ENCODE peak calls at places on chromosomes 11 and 22, in six cellular contexts. One of them, this sample, is unnamed. For H3K9me3, the result is how much of the 10 kb centered on the place peaks cover.

GRCh38 chr22:30705710-30706651 is 11.3 kb downstream of the OSBP2 start:
- DNase-seq in uterus: no peak
- DNase-seq in CD8-positive, alpha-beta memory T cell: peak
- DNase-seq in body of pancreas: peak
- DNase-seq in K562: no peak
- DNase-seq in psoas muscle: no peak
- DNase-seq in this sample: no peak

GRCh38 chr22:30265851-30266444 is 703 bp downstream of the OSM start:
- DNase-seq in uterus: no peak
- DNase-seq in CD8-positive, alpha-beta memory T cell: peak
- DNase-seq in body of pancreas: peak
- DNase-seq in K562: peak
- DNase-seq in psoas muscle: peak
- DNase-seq in this sample: peak

GRCh38 chr11:65591939-65592814 is 3.4 kb downstream of the KCNK7 start:
- DNase-seq in uterus: no peak
- DNase-seq in CD8-positive, alpha-beta memory T cell: no peak
- DNase-seq in body of pancreas: peak
- DNase-seq in K562: no peak
- DNase-seq in psoas muscle: peak
- DNase-seq in this sample: no peak

GRCh38 chr11:108221401-108221800 is 1.0 kb downstream of the NPAT start:
- DNase-seq in uterus: no peak
- DNase-seq in CD8-positive, alpha-beta memory T cell: no peak
- DNase-seq in body of pancreas: no peak
- DNase-seq in K562: peak
- DNase-seq in psoas muscle: no peak
- DNase-seq in this sample: no peak

GRCh38 chr22:23286296-23286695 is 106.0 kb downstream of the BCR start:
- DNase-seq in uterus: no peak
- DNase-seq in CD8-positive, alpha-beta memory T cell: no peak
- DNase-seq in body of pancreas: no peak
- DNase-seq in K562: peak
- DNase-seq in psoas muscle: no peak
- DNase-seq in this sample: no peak

GRCh38 chr22:29342577-29343312 is 27.2 kb upstream of the RASL10A start:
- DNase-seq in uterus: no peak
- DNase-seq in CD8-positive, alpha-beta memory T cell: no peak
- DNase-seq in body of pancreas: peak
- DNase-seq in K562: peak
- DNase-seq in psoas muscle: no peak
- DNase-seq in this sample: no peak

GRCh38 chr22:23193420-23193819 is 13.1 kb downstream of the BCR start:
- DNase-seq in uterus: no peak
- DNase-seq in CD8-positive, alpha-beta memory T cell: no peak
- DNase-seq in body of pancreas: no peak
- DNase-seq in K562: no peak
- DNase-seq in psoas muscle: no peak
- DNase-seq in this sample: no peak

GRCh38 chr11:59767212-59767611 is 12.0 kb downstream of the STX3 start:
- DNase-seq in uterus: no peak
- DNase-seq in CD8-positive, alpha-beta memory T cell: peak
- DNase-seq in body of pancreas: peak
- DNase-seq in K562: peak
- DNase-seq in psoas muscle: no peak
- DNase-seq in this sample: no peak

GRCh38 chr22:24819487-24819886 is 13.5 kb downstream of the SGSM1 start:
- DNase-seq in uterus: no peak
- DNase-seq in CD8-positive, alpha-beta memory T cell: no peak
- DNase-seq in body of pancreas: no peak
- DNase-seq in K562: no peak
- DNase-seq in psoas muscle: no peak
- DNase-seq in this sample: no peak

GRCh38 chr11:117871160-117871559 is 5.3 kb downstream of the FXYD6 start:
- DNase-seq in uterus: no peak
- DNase-seq in CD8-positive, alpha-beta memory T cell: no peak
- DNase-seq in body of pancreas: no peak
- DNase-seq in K562: no peak
- DNase-seq in psoas muscle: no peak
- DNase-seq in this sample: no peak

GRCh38 chr22:47203554-47203991 is 441.1 kb downstream of the TBC1D22A start:
- DNase-seq in uterus: no peak
- DNase-seq in CD8-positive, alpha-beta memory T cell: no peak
- DNase-seq in body of pancreas: no peak
- DNase-seq in K562: no peak
- DNase-seq in psoas muscle: peak
- DNase-seq in this sample: no peak
- H3K9me3 ChIP-seq in uterus: under half
- H3K9me3 ChIP-seq in CD8-positive, alpha-beta memory T cell: under half
- H3K9me3 ChIP-seq in body of pancreas: under half
- H3K9me3 ChIP-seq in K562: under half
- H3K9me3 ChIP-seq in psoas muscle: under half
- H3K9me3 ChIP-seq in this sample: under half

GRCh38 chr11:35953081-35953480 is 9.2 kb downstream of the LDLRAD3 start:
- DNase-seq in uterus: no peak
- DNase-seq in CD8-positive, alpha-beta memory T cell: no peak
- DNase-seq in body of pancreas: peak
- DNase-seq in K562: no peak
- DNase-seq in psoas muscle: no peak
- DNase-seq in this sample: no peak

GRCh38 chr11:35955636-35956035 is 11.8 kb downstream of the LDLRAD3 start:
- DNase-seq in uterus: no peak
- DNase-seq in CD8-positive, alpha-beta memory T cell: no peak
- DNase-seq in body of pancreas: no peak
- DNase-seq in K562: no peak
- DNase-seq in psoas muscle: no peak
- DNase-seq in this sample: no peak

GRCh38 chr11:35951659-35952058 is 7.8 kb downstream of the LDLRAD3 start:
- DNase-seq in uterus: no peak
- DNase-seq in CD8-positive, alpha-beta memory T cell: no peak
- DNase-seq in body of pancreas: no peak
- DNase-seq in K562: no peak
- DNase-seq in psoas muscle: no peak
- DNase-seq in this sample: no peak

GRCh38 chr11:35950082-35950481 is 6.2 kb downstream of the LDLRAD3 start:
- DNase-seq in uterus: no peak
- DNase-seq in CD8-positive, alpha-beta memory T cell: no peak
- DNase-seq in body of pancreas: no peak
- DNase-seq in K562: no peak
- DNase-seq in psoas muscle: no peak
- DNase-seq in this sample: no peak

DNA sequence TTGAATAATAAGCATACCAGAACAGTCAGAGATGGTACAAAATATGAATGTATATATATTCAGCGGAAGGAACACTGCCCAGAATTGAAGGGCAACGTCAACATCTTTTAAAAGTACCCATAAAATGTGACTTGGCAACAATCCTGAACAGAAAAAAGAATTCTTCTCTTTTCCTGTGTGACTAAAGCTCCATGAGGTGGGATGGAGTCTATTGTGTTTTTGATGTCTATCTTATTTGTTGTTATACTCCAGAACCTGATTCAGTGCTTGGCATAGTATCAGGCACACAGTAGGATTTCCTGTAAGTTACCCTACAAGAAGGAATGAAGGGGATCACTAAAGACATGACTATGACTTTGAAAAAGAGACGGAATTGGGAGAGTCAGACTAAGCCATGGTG is 10.3 kb downstream of the LDLRAD3 start:
- DNase-seq in uterus: no peak
- DNase-seq in CD8-positive, alpha-beta memory T cell: no peak
- DNase-seq in body of pancreas: no peak
- DNase-seq in K562: no peak
- DNase-seq in psoas muscle: no peak
- DNase-seq in this sample: no peak
- H3K9me3 ChIP-seq in uterus: under half
- H3K9me3 ChIP-seq in CD8-positive, alpha-beta memory T cell: under half
- H3K9me3 ChIP-seq in body of pancreas: under half
- H3K9me3 ChIP-seq in K562: under half
- H3K9me3 ChIP-seq in psoas muscle: under half
- H3K9me3 ChIP-seq in this sample: under half

GRCh38 chr11:114604179-114604813 is 8.7 kb upstream of the NXPE4 start:
- DNase-seq in uterus: no peak
- DNase-seq in CD8-positive, alpha-beta memory T cell: no peak
- DNase-seq in body of pancreas: no peak
- DNase-seq in K562: no peak
- DNase-seq in psoas muscle: no peak
- DNase-seq in this sample: no peak
- H3K9me3 ChIP-seq in uterus: under half
- H3K9me3 ChIP-seq in CD8-positive, alpha-beta memory T cell: under half
- H3K9me3 ChIP-seq in body of pancreas: under half
- H3K9me3 ChIP-seq in K562: under half
- H3K9me3 ChIP-seq in psoas muscle: under half
- H3K9me3 ChIP-seq in this sample: under half

GRCh38 chr22:48599346-48599745 is 1228.3 kb downstream of the BRD1 start:
- DNase-seq in uterus: no peak
- DNase-seq in CD8-positive, alpha-beta memory T cell: no peak
- DNase-seq in body of pancreas: no peak
- DNase-seq in K562: no peak
- DNase-seq in psoas muscle: no peak
- DNase-seq in this sample: no peak

GRCh38 chr22:48602805-48603518 is 1224.7 kb downstream of the BRD1 start:
- DNase-seq in uterus: no peak
- DNase-seq in CD8-positive, alpha-beta memory T cell: no peak
- DNase-seq in body of pancreas: no peak
- DNase-seq in K562: no peak
- DNase-seq in psoas muscle: no peak
- DNase-seq in this sample: no peak

GRCh38 chr22:48603621-48604320 is 1223.9 kb downstream of the BRD1 start:
- DNase-seq in uterus: no peak
- DNase-seq in CD8-positive, alpha-beta memory T cell: no peak
- DNase-seq in body of pancreas: no peak
- DNase-seq in K562: no peak
- DNase-seq in psoas muscle: no peak
- DNase-seq in this sample: no peak

GRCh38 chr22:48600171-48600570 is 1227.5 kb downstream of the BRD1 start:
- DNase-seq in uterus: no peak
- DNase-seq in CD8-positive, alpha-beta memory T cell: no peak
- DNase-seq in body of pancreas: no peak
- DNase-seq in K562: no peak
- DNase-seq in psoas muscle: no peak
- DNase-seq in this sample: no peak

DNA sequence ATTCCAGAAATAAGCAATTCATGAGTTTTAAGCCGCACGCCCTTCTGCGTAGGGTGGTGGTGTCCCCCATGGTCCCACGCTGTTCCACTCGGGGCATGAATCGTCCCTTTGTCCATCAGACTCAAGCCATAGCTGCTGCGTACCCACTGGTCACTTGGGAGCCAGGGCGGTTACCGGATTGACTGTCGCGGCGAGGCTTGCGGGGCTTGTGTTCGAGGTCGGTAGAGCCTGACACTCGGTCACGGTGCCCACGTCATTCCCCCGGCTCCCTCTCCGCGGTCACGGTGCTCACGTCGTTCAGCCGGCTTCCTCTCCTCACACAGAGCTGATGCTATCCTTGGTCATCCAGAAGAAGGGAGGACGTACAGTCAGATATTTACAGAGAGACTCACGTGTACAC is 1227.0 kb downstream of the BRD1 start:
- DNase-seq in uterus: no peak
- DNase-seq in CD8-positive, alpha-beta memory T cell: no peak
- DNase-seq in body of pancreas: no peak
- DNase-seq in K562: no peak
- DNase-seq in psoas muscle: no peak
- DNase-seq in this sample: no peak
- H3K9me3 ChIP-seq in uterus: under half
- H3K9me3 ChIP-seq in CD8-positive, alpha-beta memory T cell: under half
- H3K9me3 ChIP-seq in body of pancreas: under half
- H3K9me3 ChIP-seq in K562: under half
- H3K9me3 ChIP-seq in psoas muscle: under half
- H3K9me3 ChIP-seq in this sample: under half

GRCh38 chr11:133978816-133979215 is 22.0 kb upstream of the IGSF9B start:
- DNase-seq in uterus: no peak
- DNase-seq in CD8-positive, alpha-beta memory T cell: no peak
- DNase-seq in body of pancreas: no peak
- DNase-seq in K562: no peak
- DNase-seq in psoas muscle: no peak
- DNase-seq in this sample: no peak
- H3K9me3 ChIP-seq in uterus: under half
- H3K9me3 ChIP-seq in CD8-positive, alpha-beta memory T cell: under half
- H3K9me3 ChIP-seq in body of pancreas: under half
- H3K9me3 ChIP-seq in K562: under half
- H3K9me3 ChIP-seq in psoas muscle: under half
- H3K9me3 ChIP-seq in this sample: under half

DNA sequence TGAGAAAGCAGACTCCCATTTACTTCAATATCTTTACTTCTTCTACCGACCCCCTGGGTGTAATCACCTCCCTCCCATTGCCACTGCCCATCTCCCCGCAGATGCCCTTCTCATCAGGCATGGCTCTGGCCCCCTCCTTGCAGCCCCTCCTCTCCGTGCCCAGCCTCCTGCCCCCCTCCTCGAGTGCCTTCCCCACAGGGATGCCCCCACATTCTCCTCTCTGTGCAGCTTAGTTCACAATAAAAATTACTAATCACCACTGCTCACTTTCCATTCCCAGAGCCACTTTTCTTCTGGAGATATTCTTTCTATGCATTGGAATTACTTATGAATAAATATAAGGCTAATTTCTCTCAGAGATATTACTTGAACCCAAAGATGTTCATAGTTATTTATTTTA is 22.1 kb downstream of the IFITM10 start:
- DNase-seq in uterus: no peak
- DNase-seq in CD8-positive, alpha-beta memory T cell: no peak
- DNase-seq in body of pancreas: no peak
- DNase-seq in K562: no peak
- DNase-seq in psoas muscle: no peak
- DNase-seq in this sample: no peak
- H3K9me3 ChIP-seq in uterus: under half
- H3K9me3 ChIP-seq in CD8-positive, alpha-beta memory T cell: under half
- H3K9me3 ChIP-seq in body of pancreas: under half
- H3K9me3 ChIP-seq in K562: under half
- H3K9me3 ChIP-seq in psoas muscle: under half
- H3K9me3 ChIP-seq in this sample: under half

This sample was measured in T-helper 17 cell.